ENCODE peak calls at places on chromosomes 12 and 14, in seven cellular contexts. T is uterus, Y is A673, K is pancreas, N is glutamatergic neuron, R is bronchial epithelial cell, Q is progenitor cell of endocrine pancreas. U is an unnamed sample.
A peak's percentile ranks its signal among the peaks of the same experiment; 100 is the strongest.

GRCh38 chr12:75447695-75448393 is 32.7 kb upstream of the GLIPR1 start:
- DNase-seq in R (peak; percentile 68), N (no peak), T (no peak), Q (no peak), Y (no peak), K (no peak), U (no peak)

GRCh38 chr12:51548241-51548640 is 42.8 kb upstream of the SCN8A start:
- DNase-seq in Q (no peak), T (no peak), K (no peak), R (no peak), Y (no peak), N (no peak), U (no peak)

GRCh38 chr14:55043528-55043927 is 7.9 kb upstream of the MAPK1IP1L start:
- DNase-seq in K (no peak), R (no peak), T (no peak), N (no peak), Q (no peak), Y (no peak), U (no peak)

GRCh38 chr14:98769326-98769725 is 502.7 kb downstream of the BCL11B start:
- DNase-seq in N (no peak), K (no peak), T (no peak), Q (no peak), R (no peak), Y (peak; percentile 6), U (no peak)

GRCh38 chr14:43169722-43170121 is 1337.4 kb downstream of the FSCB start:
- DNase-seq in Q (no peak), T (no peak), K (no peak), R (no peak), N (no peak), Y (no peak), U (no peak)

GRCh38 chr12:20946732-20947131 is 136.2 kb downstream of the SLCO1B3 start:
- DNase-seq in Q (no peak), N (peak; percentile 42), K (peak; percentile 38), R (peak; percentile 8), T (no peak), Y (peak; percentile 52), U (peak; percentile 3)

GRCh38 chr12:61009167-61009566 is 1251.0 kb upstream of the USP15 start:
- DNase-seq in R (peak; percentile 1), T (no peak), Q (no peak), N (no peak), Y (no peak), K (no peak), U (no peak)

GRCh38 chr14:38045461-38045860 is 162.2 kb upstream of the SSTR1 start:
- DNase-seq in K (no peak), R (no peak), N (no peak), Q (no peak), Y (no peak), T (no peak), U (no peak)

GRCh38 chr12:105433804-105434203 is 103.3 kb downstream of the C12orf75 start:
- DNase-seq in Q (no peak), Y (no peak), K (no peak), R (peak; percentile 96), T (no peak), N (no peak), U (no peak)

GRCh38 chr12:188910-189621 is 24.9 kb downstream of the SLC6A12 start:
- DNase-seq in T (no peak), R (no peak), K (no peak), Q (peak; percentile 80), N (peak; percentile 87), Y (peak; percentile 69), U (peak; percentile 79)

GRCh38 chr14:43665570-43666267 is 841.4 kb downstream of the FSCB start:
- DNase-seq in K (no peak), Y (no peak), N (no peak), T (no peak), Q (no peak), R (no peak), U (no peak)

GRCh38 chr12:23655884-23656283 is 293.6 kb downstream of the SOX5 start:
- DNase-seq in T (no peak), R (no peak), Y (no peak), Q (no peak), N (no peak), K (no peak), U (no peak)

GRCh38 chr14:104585966-104586702 is 6.6 kb downstream of the C14orf180 start:
- DNase-seq in T (no peak), R (no peak), N (no peak), Y (no peak), Q (no peak), K (no peak), U (no peak)

GRCh38 chr14:105155681-105156413 is 12.7 kb downstream of the JAG2 start:
- DNase-seq in Q (no peak), K (no peak), Y (no peak), T (no peak), N (peak; percentile 15), R (no peak), U (no peak)

GRCh38 chr12:109946505-109946904 is 46.4 kb downstream of the TCHP start:
- DNase-seq in K (peak; percentile 38), R (peak; percentile 18), T (no peak), Y (no peak), N (no peak), Q (no peak), U (no peak)

GRCh38 chr14:52003324-52003723 is 14.0 kb downstream of the RTRAF start:
- DNase-seq in Y (no peak), R (no peak), K (no peak), Q (no peak), T (no peak), N (no peak), U (no peak)

GRCh38 chr12:24754690-24755638 is 193.9 kb downstream of the BCAT1 start:
- DNase-seq in Y (no peak), Q (no peak), R (peak; percentile 99), K (no peak), N (no peak), T (no peak), U (no peak)

GRCh38 chr12:112939761-112940357 is 1.6 kb downstream of the OAS3 start:
- DNase-seq in R (no peak), T (no peak), Y (no peak), N (no peak), Q (no peak), K (no peak), U (peak; percentile 69)

GRCh38 chr12:47813491-47814196 is 6.1 kb downstream of the HDAC7 start:
- DNase-seq in R (no peak), N (no peak), Y (no peak), Q (no peak), T (no peak), K (no peak), U (peak; percentile 71)

DNA sequence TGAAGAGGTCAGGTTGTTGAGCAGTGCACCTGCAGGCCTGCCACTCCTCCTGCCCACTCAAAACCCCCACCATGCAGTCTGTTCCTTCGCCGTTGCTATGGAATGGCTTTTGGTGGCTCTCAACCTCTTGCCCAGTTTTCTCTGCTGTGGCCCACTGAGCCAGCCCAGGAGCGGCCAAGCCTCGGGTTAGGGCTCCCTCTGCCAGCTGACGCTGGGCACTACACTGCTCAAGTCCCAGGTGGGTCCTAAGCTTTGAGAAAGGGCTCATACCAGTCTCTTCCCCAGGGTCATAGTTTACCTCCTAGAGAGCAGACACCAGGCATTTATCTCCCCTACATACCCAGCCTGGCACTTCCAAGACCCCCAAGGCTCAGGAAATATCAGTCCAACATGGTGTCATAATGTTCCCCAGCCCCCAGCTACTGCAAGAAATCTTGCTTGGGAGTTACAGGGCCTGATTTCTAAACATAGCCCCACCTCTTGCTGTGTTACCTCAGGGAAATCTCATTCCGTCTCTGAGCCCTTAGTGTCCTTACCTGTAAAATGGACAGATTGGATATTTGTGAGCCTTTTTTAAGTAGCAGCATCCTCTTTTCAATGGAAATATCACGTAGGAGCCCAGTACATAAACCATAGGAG is 59.4 kb downstream of the TSPAN11 start:
- DNase-seq in K (no peak), Y (peak; percentile 73), Q (peak; percentile 75), R (peak; percentile 41), N (peak; percentile 74), T (no peak), U (peak; percentile 75)
- TF ChIP-seq CTCF in K (peak; percentile 47), Y (peak; percentile 85), Q (peak; percentile 90), R (peak; percentile 92), N (peak; percentile 42), T (no peak), U (peak; percentile 76)

DNA sequence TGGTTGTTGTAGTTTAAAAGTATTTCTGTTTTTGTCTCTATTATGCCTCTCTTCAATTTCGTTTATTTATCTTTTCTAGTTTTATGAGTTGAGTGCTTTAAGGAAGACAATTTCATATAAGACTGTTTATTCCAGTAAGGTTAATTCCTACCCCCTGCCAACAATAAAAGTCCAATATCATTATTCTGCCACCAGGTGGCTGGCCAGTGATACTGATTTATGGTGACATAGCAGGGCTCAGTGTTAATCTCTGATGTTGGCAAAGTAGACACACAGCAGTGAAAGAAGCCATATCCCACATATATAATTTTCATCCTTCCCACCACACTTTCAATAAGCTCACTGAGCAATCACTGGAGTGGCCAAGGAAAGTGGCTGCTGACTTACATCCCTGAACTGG is 69.0 kb upstream of the BMP4 start:
- DNase-seq in R (peak; percentile 44), T (no peak), N (no peak), Y (peak; percentile 19), Q (no peak), K (no peak), U (no peak)
- TF ChIP-seq CTCF in R (peak; percentile 30), T (no peak), N (no peak), Y (peak; percentile 36), Q (peak; percentile 37), K (no peak), U (peak; percentile 8)

DNA sequence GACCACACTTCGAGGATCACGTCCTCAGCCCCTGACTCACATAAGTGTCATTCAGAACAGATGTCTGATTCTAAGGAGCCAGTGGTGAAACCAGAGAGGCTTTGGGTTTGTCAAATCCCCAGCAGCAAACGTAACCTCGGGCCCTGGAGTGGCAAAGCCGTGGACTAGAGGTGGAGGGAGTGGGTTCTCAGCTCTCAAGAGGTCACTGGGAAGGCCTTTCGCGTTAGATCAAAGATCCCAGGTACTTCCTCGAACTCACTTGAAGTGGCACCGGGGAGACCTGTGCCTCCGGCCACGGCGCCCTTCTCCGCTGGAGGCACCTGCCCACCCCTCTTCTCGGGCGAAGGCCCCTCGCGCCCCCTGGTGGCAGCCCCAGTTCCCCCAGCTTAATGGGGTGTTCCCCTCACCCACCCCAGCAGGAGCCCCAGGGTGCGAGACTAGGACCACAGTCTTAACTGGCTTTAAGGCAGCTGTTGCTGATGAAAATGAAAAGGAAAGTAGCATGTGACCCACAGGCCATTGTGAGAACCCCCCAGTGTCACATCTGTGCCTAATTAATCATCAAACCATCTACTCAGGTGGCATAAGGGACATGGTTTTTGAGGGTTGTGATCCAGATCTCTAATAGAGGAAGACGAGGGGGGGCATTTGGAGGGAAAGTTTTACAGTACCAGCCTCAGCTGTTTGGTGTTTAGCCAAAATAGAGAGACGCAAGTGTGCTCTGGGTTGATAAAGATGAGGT is 672 bp upstream of the ESR2 start:
- DNase-seq in N (peak; percentile 84), K (peak; percentile 85), T (peak; percentile 28), Q (peak; percentile 61), Y (peak; percentile 78), R (peak; percentile 59), U (peak; percentile 88)
- TF ChIP-seq CTCF in N (peak; percentile 87), K (peak; percentile 83), T (peak; percentile 37), Q (peak; percentile 82), Y (peak; percentile 96), R (peak; percentile 93), U (peak; percentile 75)

GRCh38 chr14:21106506-21107359 is 5.9 kb downstream of the TMEM253 start:
- DNase-seq in K (peak; percentile 80), R (peak; percentile 74), N (peak; percentile 87), Y (peak; percentile 87), T (peak; percentile 82), Q (peak; percentile 56), U (peak; percentile 76)
- TF ChIP-seq CTCF in K (peak; percentile 86), R (peak; percentile 90), N (peak; percentile 79), Y (peak; percentile 97), T (peak; percentile 87), Q (peak; percentile 91), U (peak; percentile 95)

GRCh38 chr14:64137657-64138290 is 156.4 kb downstream of the ESR2 start:
- DNase-seq in Q (no peak), R (no peak), N (no peak), T (no peak), K (peak; percentile 28), Y (no peak), U (no peak)
- TF ChIP-seq CTCF in Q (no peak), R (no peak), N (no peak), T (peak; percentile 9), K (no peak), Y (peak; percentile 24), U (peak; percentile 15)

U was measured in GM10248.